ENCODE peak calls at places on chromosomes 1 and 21, in eight cellular contexts. One of them, this sample, is unnamed.

GRCh38 chr1:176051402-176051801 is 155.7 kb downstream of the COP1 start:
- DNase-seq in LoVo: no peak
- DNase-seq in AG04450: no peak
- DNase-seq in EL: no peak
- DNase-seq in endothelial cell: no peak
- DNase-seq in mammary epithelial cell: no peak
- DNase-seq in stimulated activated naive CD8-positive, alpha-beta T cell treated with anti-CD3 and anti-CD28 coated beads, Interleukin-15, Interleukin-2, amounts not matched to agents 100 U/mL and 50 U/mL, for 24 hours: no peak
- DNase-seq in neural crest cell: no peak
- DNase-seq in this sample: no peak

GRCh38 chr1:228697209-228698016 is 37.9 kb upstream of the RHOU start:
- DNase-seq in EL: peak
- DNase-seq in neural crest cell: no peak
- DNase-seq in LoVo: no peak
- DNase-seq in stimulated activated naive CD8-positive, alpha-beta T cell treated with anti-CD3 and anti-CD28 coated beads, Interleukin-15, Interleukin-2, amounts not matched to agents 100 U/mL and 50 U/mL, for 24 hours: no peak
- DNase-seq in endothelial cell: no peak
- DNase-seq in mammary epithelial cell: peak
- DNase-seq in AG04450: no peak
- DNase-seq in this sample: peak

GRCh38 chr1:204206121-204206520 is 7.7 kb downstream of the GOLT1A start:
- DNase-seq in neural crest cell: no peak
- DNase-seq in EL: peak
- DNase-seq in LoVo: no peak
- DNase-seq in stimulated activated naive CD8-positive, alpha-beta T cell treated with anti-CD3 and anti-CD28 coated beads, Interleukin-15, Interleukin-2, amounts not matched to agents 100 U/mL and 50 U/mL, for 24 hours: no peak
- DNase-seq in mammary epithelial cell: no peak
- DNase-seq in endothelial cell: no peak
- DNase-seq in AG04450: no peak
- DNase-seq in this sample: no peak

GRCh38 chr21:21715286-21715969 is 717.2 kb downstream of the NCAM2 start:
- DNase-seq in AG04450: peak
- DNase-seq in neural crest cell: no peak
- DNase-seq in endothelial cell: no peak
- DNase-seq in mammary epithelial cell: no peak
- DNase-seq in stimulated activated naive CD8-positive, alpha-beta T cell treated with anti-CD3 and anti-CD28 coated beads, Interleukin-15, Interleukin-2, amounts not matched to agents 100 U/mL and 50 U/mL, for 24 hours: no peak
- DNase-seq in EL: peak
- DNase-seq in LoVo: no peak
- DNase-seq in this sample: no peak

GRCh38 chr1:204190212-204191211 is 5.8 kb downstream of the KISS1 start:
- DNase-seq in mammary epithelial cell: no peak
- DNase-seq in LoVo: peak
- DNase-seq in endothelial cell: no peak
- DNase-seq in AG04450: no peak
- DNase-seq in neural crest cell: no peak
- DNase-seq in stimulated activated naive CD8-positive, alpha-beta T cell treated with anti-CD3 and anti-CD28 coated beads, Interleukin-15, Interleukin-2, amounts not matched to agents 100 U/mL and 50 U/mL, for 24 hours: peak
- DNase-seq in EL: peak
- DNase-seq in this sample: peak

GRCh38 chr1:155608888-155609225 is 1.2 kb upstream of the MSTO1 start:
- DNase-seq in neural crest cell: no peak
- DNase-seq in EL: no peak
- DNase-seq in mammary epithelial cell: no peak
- DNase-seq in AG04450: no peak
- DNase-seq in stimulated activated naive CD8-positive, alpha-beta T cell treated with anti-CD3 and anti-CD28 coated beads, Interleukin-15, Interleukin-2, amounts not matched to agents 100 U/mL and 50 U/mL, for 24 hours: no peak
- DNase-seq in endothelial cell: no peak
- DNase-seq in LoVo: no peak
- DNase-seq in this sample: no peak

GRCh38 chr1:175870217-175870616 is 126.8 kb upstream of the TNR start:
- DNase-seq in AG04450: no peak
- DNase-seq in stimulated activated naive CD8-positive, alpha-beta T cell treated with anti-CD3 and anti-CD28 coated beads, Interleukin-15, Interleukin-2, amounts not matched to agents 100 U/mL and 50 U/mL, for 24 hours: no peak
- DNase-seq in EL: no peak
- DNase-seq in LoVo: no peak
- DNase-seq in neural crest cell: no peak
- DNase-seq in mammary epithelial cell: no peak
- DNase-seq in endothelial cell: no peak
- DNase-seq in this sample: no peak

GRCh38 chr1:94872771-94873495 is 52.8 kb downstream of the SLC44A3 start:
- DNase-seq in AG04450: no peak
- DNase-seq in neural crest cell: no peak
- DNase-seq in stimulated activated naive CD8-positive, alpha-beta T cell treated with anti-CD3 and anti-CD28 coated beads, Interleukin-15, Interleukin-2, amounts not matched to agents 100 U/mL and 50 U/mL, for 24 hours: no peak
- DNase-seq in LoVo: no peak
- DNase-seq in endothelial cell: no peak
- DNase-seq in mammary epithelial cell: no peak
- DNase-seq in EL: no peak
- DNase-seq in this sample: no peak

GRCh38 chr1:185499986-185500626 is 183.1 kb upstream of the IVNS1ABP start:
- DNase-seq in mammary epithelial cell: peak
- DNase-seq in LoVo: peak
- DNase-seq in neural crest cell: no peak
- DNase-seq in stimulated activated naive CD8-positive, alpha-beta T cell treated with anti-CD3 and anti-CD28 coated beads, Interleukin-15, Interleukin-2, amounts not matched to agents 100 U/mL and 50 U/mL, for 24 hours: no peak
- DNase-seq in AG04450: peak
- DNase-seq in endothelial cell: no peak
- DNase-seq in EL: peak
- DNase-seq in this sample: peak

GRCh38 chr1:55288245-55288644 is 73.1 kb upstream of the USP24 start:
- DNase-seq in endothelial cell: no peak
- DNase-seq in neural crest cell: no peak
- DNase-seq in LoVo: no peak
- DNase-seq in EL: no peak
- DNase-seq in AG04450: no peak
- DNase-seq in stimulated activated naive CD8-positive, alpha-beta T cell treated with anti-CD3 and anti-CD28 coated beads, Interleukin-15, Interleukin-2, amounts not matched to agents 100 U/mL and 50 U/mL, for 24 hours: no peak
- DNase-seq in mammary epithelial cell: no peak
- DNase-seq in this sample: peak

GRCh38 chr1:159261726-159262494 is 40.2 kb upstream of the FCER1A start:
- DNase-seq in AG04450: no peak
- DNase-seq in mammary epithelial cell: peak
- DNase-seq in stimulated activated naive CD8-positive, alpha-beta T cell treated with anti-CD3 and anti-CD28 coated beads, Interleukin-15, Interleukin-2, amounts not matched to agents 100 U/mL and 50 U/mL, for 24 hours: no peak
- DNase-seq in endothelial cell: no peak
- DNase-seq in neural crest cell: no peak
- DNase-seq in LoVo: no peak
- DNase-seq in EL: peak
- DNase-seq in this sample: no peak

GRCh38 chr1:7341145-7341900 is 429.8 kb upstream of the VAMP3 start:
- DNase-seq in endothelial cell: no peak
- DNase-seq in neural crest cell: no peak
- DNase-seq in stimulated activated naive CD8-positive, alpha-beta T cell treated with anti-CD3 and anti-CD28 coated beads, Interleukin-15, Interleukin-2, amounts not matched to agents 100 U/mL and 50 U/mL, for 24 hours: no peak
- DNase-seq in LoVo: no peak
- DNase-seq in EL: no peak
- DNase-seq in mammary epithelial cell: no peak
- DNase-seq in AG04450: no peak
- DNase-seq in this sample: no peak

GRCh38 chr1:97202481-97202880 is 480.9 kb downstream of the PTBP2 start:
- DNase-seq in AG04450: no peak
- DNase-seq in neural crest cell: no peak
- DNase-seq in endothelial cell: no peak
- DNase-seq in mammary epithelial cell: peak
- DNase-seq in LoVo: no peak
- DNase-seq in stimulated activated naive CD8-positive, alpha-beta T cell treated with anti-CD3 and anti-CD28 coated beads, Interleukin-15, Interleukin-2, amounts not matched to agents 100 U/mL and 50 U/mL, for 24 hours: no peak
- DNase-seq in EL: peak
- DNase-seq in this sample: no peak

GRCh38 chr1:113353581-113353980 is 36.7 kb upstream of the MAGI3 start:
- DNase-seq in EL: peak
- DNase-seq in endothelial cell: no peak
- DNase-seq in mammary epithelial cell: peak
- DNase-seq in neural crest cell: no peak
- DNase-seq in AG04450: no peak
- DNase-seq in LoVo: peak
- DNase-seq in stimulated activated naive CD8-positive, alpha-beta T cell treated with anti-CD3 and anti-CD28 coated beads, Interleukin-15, Interleukin-2, amounts not matched to agents 100 U/mL and 50 U/mL, for 24 hours: no peak
- DNase-seq in this sample: no peak

GRCh38 chr1:226571901-226572300 is 23.3 kb downstream of the STUM start:
- DNase-seq in EL: no peak
- DNase-seq in stimulated activated naive CD8-positive, alpha-beta T cell treated with anti-CD3 and anti-CD28 coated beads, Interleukin-15, Interleukin-2, amounts not matched to agents 100 U/mL and 50 U/mL, for 24 hours: no peak
- DNase-seq in LoVo: no peak
- DNase-seq in endothelial cell: no peak
- DNase-seq in AG04450: no peak
- DNase-seq in mammary epithelial cell: no peak
- DNase-seq in neural crest cell: no peak
- DNase-seq in this sample: no peak

GRCh38 chr1:58456470-58456869 is 90.1 kb downstream of the OMA1 start:
- DNase-seq in mammary epithelial cell: no peak
- DNase-seq in AG04450: no peak
- DNase-seq in stimulated activated naive CD8-positive, alpha-beta T cell treated with anti-CD3 and anti-CD28 coated beads, Interleukin-15, Interleukin-2, amounts not matched to agents 100 U/mL and 50 U/mL, for 24 hours: no peak
- DNase-seq in LoVo: no peak
- DNase-seq in neural crest cell: no peak
- DNase-seq in endothelial cell: no peak
- DNase-seq in EL: peak
- DNase-seq in this sample: no peak

GRCh38 chr1:201740609-201741231 is 88.2 kb upstream of the IPO9 start:
- DNase-seq in EL: no peak
- DNase-seq in stimulated activated naive CD8-positive, alpha-beta T cell treated with anti-CD3 and anti-CD28 coated beads, Interleukin-15, Interleukin-2, amounts not matched to agents 100 U/mL and 50 U/mL, for 24 hours: no peak
- DNase-seq in mammary epithelial cell: no peak
- DNase-seq in neural crest cell: no peak
- DNase-seq in endothelial cell: no peak
- DNase-seq in AG04450: no peak
- DNase-seq in LoVo: no peak
- DNase-seq in this sample: no peak

GRCh38 chr1:110076789-110077500 is 6.5 kb upstream of the ALX3 start:
- DNase-seq in stimulated activated naive CD8-positive, alpha-beta T cell treated with anti-CD3 and anti-CD28 coated beads, Interleukin-15, Interleukin-2, amounts not matched to agents 100 U/mL and 50 U/mL, for 24 hours: no peak
- DNase-seq in endothelial cell: no peak
- DNase-seq in AG04450: no peak
- DNase-seq in mammary epithelial cell: no peak
- DNase-seq in neural crest cell: no peak
- DNase-seq in EL: no peak
- DNase-seq in LoVo: no peak
- DNase-seq in this sample: no peak

GRCh38 chr1:77313491-77313890 is 31.7 kb downstream of the AK5 start:
- DNase-seq in LoVo: no peak
- DNase-seq in AG04450: no peak
- DNase-seq in endothelial cell: peak
- DNase-seq in EL: peak
- DNase-seq in mammary epithelial cell: no peak
- DNase-seq in neural crest cell: no peak
- DNase-seq in stimulated activated naive CD8-positive, alpha-beta T cell treated with anti-CD3 and anti-CD28 coated beads, Interleukin-15, Interleukin-2, amounts not matched to agents 100 U/mL and 50 U/mL, for 24 hours: peak
- DNase-seq in this sample: peak

GRCh38 chr1:206014591-206014990 is 9.1 kb downstream of the CTSE start:
- DNase-seq in endothelial cell: no peak
- DNase-seq in LoVo: no peak
- DNase-seq in mammary epithelial cell: no peak
- DNase-seq in stimulated activated naive CD8-positive, alpha-beta T cell treated with anti-CD3 and anti-CD28 coated beads, Interleukin-15, Interleukin-2, amounts not matched to agents 100 U/mL and 50 U/mL, for 24 hours: no peak
- DNase-seq in EL: no peak
- DNase-seq in AG04450: no peak
- DNase-seq in neural crest cell: no peak
- DNase-seq in this sample: no peak

GRCh38 chr1:224615861-224616760 is at the start of gene CNIH3:
- DNase-seq in AG04450: no peak
- DNase-seq in stimulated activated naive CD8-positive, alpha-beta T cell treated with anti-CD3 and anti-CD28 coated beads, Interleukin-15, Interleukin-2, amounts not matched to agents 100 U/mL and 50 U/mL, for 24 hours: peak
- DNase-seq in endothelial cell: peak
- DNase-seq in neural crest cell: peak
- DNase-seq in mammary epithelial cell: peak
- DNase-seq in LoVo: no peak
- DNase-seq in EL: peak
- DNase-seq in this sample: peak

GRCh38 chr1:16189921-16190499 is 22.4 kb downstream of the ARHGEF19 start:
- DNase-seq in stimulated activated naive CD8-positive, alpha-beta T cell treated with anti-CD3 and anti-CD28 coated beads, Interleukin-15, Interleukin-2, amounts not matched to agents 100 U/mL and 50 U/mL, for 24 hours: no peak
- DNase-seq in EL: no peak
- DNase-seq in AG04450: no peak
- DNase-seq in LoVo: no peak
- DNase-seq in neural crest cell: no peak
- DNase-seq in endothelial cell: no peak
- DNase-seq in mammary epithelial cell: no peak
- DNase-seq in this sample: no peak

GRCh38 chr1:25927541-25928265 is 21.5 kb upstream of the STMN1 start:
- DNase-seq in neural crest cell: peak
- DNase-seq in AG04450: no peak
- DNase-seq in mammary epithelial cell: no peak
- DNase-seq in EL: no peak
- DNase-seq in endothelial cell: peak
- DNase-seq in stimulated activated naive CD8-positive, alpha-beta T cell treated with anti-CD3 and anti-CD28 coated beads, Interleukin-15, Interleukin-2, amounts not matched to agents 100 U/mL and 50 U/mL, for 24 hours: no peak
- DNase-seq in LoVo: no peak
- DNase-seq in this sample: no peak

GRCh38 chr1:101200513-101200912 is 36.3 kb upstream of the S1PR1 start:
- DNase-seq in endothelial cell: no peak
- DNase-seq in EL: peak
- DNase-seq in AG04450: peak
- DNase-seq in neural crest cell: no peak
- DNase-seq in stimulated activated naive CD8-positive, alpha-beta T cell treated with anti-CD3 and anti-CD28 coated beads, Interleukin-15, Interleukin-2, amounts not matched to agents 100 U/mL and 50 U/mL, for 24 hours: no peak
- DNase-seq in LoVo: no peak
- DNase-seq in mammary epithelial cell: peak
- DNase-seq in this sample: no peak

GRCh38 chr21:45982256-45982757 is 737 bp downstream of the COL6A1 start:
- DNase-seq in EL: peak
- DNase-seq in mammary epithelial cell: no peak
- DNase-seq in neural crest cell: no peak
- DNase-seq in LoVo: no peak
- DNase-seq in endothelial cell: peak
- DNase-seq in stimulated activated naive CD8-positive, alpha-beta T cell treated with anti-CD3 and anti-CD28 coated beads, Interleukin-15, Interleukin-2, amounts not matched to agents 100 U/mL and 50 U/mL, for 24 hours: no peak
- DNase-seq in AG04450: no peak
- DNase-seq in this sample: peak

GRCh38 chr1:226482975-226483660 is 65.4 kb upstream of the STUM start:
- DNase-seq in neural crest cell: no peak
- DNase-seq in endothelial cell: no peak
- DNase-seq in stimulated activated naive CD8-positive, alpha-beta T cell treated with anti-CD3 and anti-CD28 coated beads, Interleukin-15, Interleukin-2, amounts not matched to agents 100 U/mL and 50 U/mL, for 24 hours: no peak
- DNase-seq in EL: no peak
- DNase-seq in mammary epithelial cell: no peak
- DNase-seq in AG04450: no peak
- DNase-seq in LoVo: no peak
- DNase-seq in this sample: no peak

GRCh38 chr1:201783572-201783971 is 45.4 kb upstream of the IPO9 start:
- DNase-seq in stimulated activated naive CD8-positive, alpha-beta T cell treated with anti-CD3 and anti-CD28 coated beads, Interleukin-15, Interleukin-2, amounts not matched to agents 100 U/mL and 50 U/mL, for 24 hours: no peak
- DNase-seq in EL: no peak
- DNase-seq in endothelial cell: no peak
- DNase-seq in mammary epithelial cell: no peak
- DNase-seq in AG04450: no peak
- DNase-seq in LoVo: no peak
- DNase-seq in neural crest cell: no peak
- DNase-seq in this sample: no peak